ENCODE peak calls at places on chromosomes 11 and 22, in six cellular contexts. G is brain microvascular endothelial cell; M is activated T-cell treated with anti-CD3 and anti-CD28 coated beads for 48 hours; O is A549; L is naive thymus-derived CD8-positive, alpha-beta T cell; P is IMR-90. S is an unnamed sample.

GRCh38 chr22:30878516-30879365 is 89.8 kb downstream of the MORC2 start:
- DNase-seq in G (no peak), M (no peak), O (no peak), L (no peak), P (no peak), S (no peak)

GRCh38 chr11:102171101-102171500 is 60.9 kb downstream of the YAP1 start:
- DNase-seq in G (no peak), M (no peak), O (no peak), L (no peak), P (peak), S (no peak)

GRCh38 chr11:134862168-134862567 is 450.1 kb upstream of the B3GAT1 start:
- DNase-seq in G (no peak), M (no peak), O (no peak), L (no peak), P (no peak), S (no peak)

GRCh38 chr11:119108151-119108856 is 1.2 kb downstream of the C2CD2L start:
- DNase-seq in G (no peak), M (no peak), O (no peak), L (no peak), P (peak), S (peak)

GRCh38 chr11:77322926-77323590 is 21.6 kb upstream of the GDPD4 start:
- DNase-seq in G (no peak), M (no peak), O (no peak), L (no peak), P (peak), S (no peak)

GRCh38 chr11:76663912-76664440 is 6.6 kb downstream of the LRRC32 start:
- DNase-seq in G (no peak), M (no peak), O (no peak), L (no peak), P (no peak), S (no peak)

GRCh38 chr22:33519140-33519973 is 400.9 kb downstream of the LARGE1 start:
- DNase-seq in G (peak), M (no peak), O (peak), L (no peak), P (peak), S (peak)

GRCh38 chr11:94814238-94814976 is 46.3 kb downstream of the AMOTL1 start:
- DNase-seq in G (no peak), M (no peak), O (no peak), L (no peak), P (no peak), S (no peak)

GRCh38 chr11:35260342-35260985 is 121.5 kb downstream of the CD44 start:
- DNase-seq in G (peak), M (no peak), O (peak), L (no peak), P (peak), S (no peak)

GRCh38 chr11:123653405-123653996 is 923 bp downstream of the SCN3B start:
- DNase-seq in G (no peak), M (no peak), O (peak), L (no peak), P (no peak), S (no peak)

GRCh38 chr22:46070722-46071450 is 79.4 kb upstream of the PPARA start:
- DNase-seq in G (no peak), M (peak), O (no peak), L (peak), P (peak), S (no peak)

GRCh38 chr11:46295312-46295995 is 18.0 kb downstream of the CREB3L1 start:
- DNase-seq in G (peak), M (peak), O (no peak), L (peak), P (peak), S (peak)

GRCh38 chr11:20156280-20156875 is 3.9 kb downstream of the DBX1 start:
- DNase-seq in G (no peak), M (no peak), O (no peak), L (peak), P (no peak), S (no peak)

GRCh38 chr11:65553301-65554001 is 4.7 kb downstream of the LTBP3 start:
- DNase-seq in G (no peak), M (no peak), O (no peak), L (peak), P (no peak), S (no peak)

GRCh38 chr11:84788220-84788619 is 838.9 kb downstream of the DLG2 start:
- DNase-seq in G (no peak), M (no peak), O (no peak), L (no peak), P (no peak), S (no peak)

GRCh38 chr11:58928082-58928574 is 11.2 kb upstream of the GLYATL1 start:
- DNase-seq in G (no peak), M (no peak), O (no peak), L (no peak), P (peak), S (no peak)

GRCh38 chr11:133894956-133895549 is 49.7 kb upstream of the SPATA19 start:
- DNase-seq in G (no peak), M (no peak), O (no peak), L (no peak), P (no peak), S (no peak)

GRCh38 chr11:34214961-34215805 is 109.8 kb downstream of the NAT10 start:
- DNase-seq in G (peak), M (peak), O (peak), L (no peak), P (peak), S (no peak)

GRCh38 chr11:77069969-77070582 is 3.3 kb downstream of the CAPN5 start:
- DNase-seq in G (no peak), M (no peak), O (no peak), L (no peak), P (no peak), S (no peak)

GRCh38 chr11:68447015-68447801 is 13.3 kb upstream of the PPP6R3 start:
- DNase-seq in G (peak), M (peak), O (peak), L (peak), P (peak), S (peak)

GRCh38 chr11:109604506-109604905 is 182.5 kb downstream of the C11orf87 start:
- DNase-seq in G (no peak), M (no peak), O (no peak), L (no peak), P (no peak), S (no peak)

GRCh38 chr22:30968015-30968923 is at the start of gene MORC2:
- DNase-seq in G (no peak), M (no peak), O (peak), L (no peak), P (peak), S (peak)